ENCODE peak calls at places on chromosomes 16 and 17, in six cellular contexts. T, I, V, K, H and O are unnamed samples.

GRCh38 chr17:75688209-75688771 is 21.2 kb downstream of the SAP30BP start:
- DNase-seq in K (no peak), V (peak; percentile 78), I (no peak), H (no peak), T (no peak), O (no peak)

GRCh38 chr17:75571197-75571884 is 16.3 kb upstream of the MYO15B start:
- DNase-seq in K (no peak), H (peak; percentile 76), T (peak; percentile 95), I (no peak), V (peak; percentile 24), O (no peak)

GRCh38 chr17:45261577-45262515 is at the start of gene SPATA32:
- DNase-seq in T (peak; percentile 85), H (peak; percentile 84), V (no peak), I (no peak), K (no peak), O (no peak)

GRCh38 chr16:87733190-87733589 is 32.6 kb downstream of the KLHDC4 start:
- DNase-seq in I (no peak), H (no peak), V (no peak), T (no peak), K (no peak), O (no peak)

GRCh38 chr16:65547799-65548446 is 426.1 kb upstream of the CDH11 start:
- DNase-seq in I (peak; percentile 27), V (peak; percentile 97), K (no peak), T (no peak), H (no peak), O (no peak)

GRCh38 chr16:66486773-66487579 is 59.9 kb downstream of the BEAN1 start:
- DNase-seq in I (no peak), T (no peak), K (no peak), H (no peak), V (peak; percentile 93), O (no peak)

GRCh38 chr17:66414528-66415175 is 112.2 kb downstream of the PRKCA start:
- DNase-seq in T (no peak), I (no peak), K (no peak), V (no peak), H (no peak), O (no peak)

GRCh38 chr16:48041861-48042435 is 113.8 kb downstream of the ABCC12 start:
- DNase-seq in T (no peak), H (no peak), V (no peak), K (no peak), I (peak; percentile 22), O (peak; percentile 27)

GRCh38 chr16:48905632-48906031 is 295.7 kb upstream of the N4BP1 start:
- DNase-seq in I (no peak), T (no peak), H (no peak), K (no peak), V (no peak), O (no peak)

GRCh38 chr16:72990003-72990521 is 57.9 kb downstream of the ZFHX3 start:
- DNase-seq in H (no peak), I (peak; percentile 80), V (peak; percentile 78), T (peak; percentile 34), K (peak; percentile 40), O (peak; percentile 44)

GRCh38 chr16:85913688-85914422 is 14.9 kb downstream of the IRF8 start:
- DNase-seq in K (no peak), T (no peak), H (peak; percentile 74), I (no peak), V (no peak), O (no peak)

GRCh38 chr16:66551362-66551761 is 1.0 kb upstream of the CKLF start:
- DNase-seq in T (peak; percentile 63), V (peak; percentile 10), I (no peak), H (peak; percentile 60), K (peak; percentile 59), O (peak; percentile 70)

GRCh38 chr17:67422887-67423286 is 45.8 kb downstream of the PITPNC1 start:
- DNase-seq in I (no peak), H (no peak), V (no peak), K (no peak), T (no peak), O (peak; percentile 4)

GRCh38 chr17:4043862-4044261 is 79.6 kb upstream of the ATP2A3 start:
- DNase-seq in T (no peak), H (no peak), I (no peak), V (no peak), K (no peak), O (no peak)

GRCh38 chr16:23482778-23483177 is 27.5 kb downstream of the GGA2 start:
- DNase-seq in T (peak; percentile 25), V (no peak), I (no peak), H (no peak), K (no peak), O (no peak)

GRCh38 chr17:75704963-75705875 is 16.0 kb upstream of the ITGB4 start:
- DNase-seq in I (no peak), K (no peak), T (no peak), V (no peak), H (no peak), O (no peak)

GRCh38 chr17:81258292-81258691 is 19.2 kb downstream of the NDUFAF8 start:
- DNase-seq in H (no peak), I (no peak), K (no peak), T (no peak), V (no peak), O (no peak)
- TF ChIP-seq CTCF in H (no peak), I (no peak), K (no peak), T (no peak), V (no peak), O (no peak)

GRCh38 chr17:65092262-65092661 is 35.7 kb upstream of the GNA13 start:
- DNase-seq in K (peak; percentile 55), I (no peak), V (no peak), T (no peak), H (no peak), O (no peak)

GRCh38 chr17:65097110-65097509 is 40.1 kb upstream of the RGS9 start:
- DNase-seq in I (no peak), H (no peak), K (no peak), V (no peak), T (no peak), O (no peak)

GRCh38 chr17:65088621-65089385 is 32.3 kb upstream of the GNA13 start:
- DNase-seq in I (no peak), H (no peak), T (no peak), K (no peak), V (no peak), O (no peak)

GRCh38 chr17:65095465-65095864 is 38.9 kb upstream of the GNA13 start:
- DNase-seq in I (no peak), H (no peak), V (no peak), K (no peak), T (no peak), O (no peak)

DNA sequence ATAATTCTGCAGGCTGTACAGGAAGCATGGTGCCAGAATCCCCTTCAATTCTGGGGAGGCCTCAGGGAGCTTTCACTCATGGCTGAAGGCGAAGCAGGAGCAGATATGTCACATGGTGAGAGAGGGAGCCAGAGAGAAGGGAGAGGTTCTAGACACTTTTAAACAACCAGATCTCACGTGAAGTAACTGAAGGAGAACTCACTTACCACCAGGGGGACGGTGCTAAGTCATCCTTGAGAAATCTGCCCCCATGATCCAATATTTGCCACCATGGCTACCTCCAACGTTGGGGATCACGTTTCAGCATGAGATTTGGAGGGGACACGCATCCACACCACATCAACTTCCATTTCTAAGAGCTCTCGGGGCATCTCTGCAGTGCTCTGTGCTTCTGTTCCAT is 37.4 kb upstream of the GNA13 start:
- DNase-seq in I (no peak), H (no peak), T (no peak), K (no peak), V (no peak), O (no peak)
- TF ChIP-seq CTCF in I (no peak), H (no peak), T (no peak), K (no peak), V (peak; percentile 25), O (no peak)

GRCh38 chr17:40560592-40561293 is 4.5 kb downstream of the CCR7 start:
- DNase-seq in V (peak; percentile 49), T (peak; percentile 81), H (no peak), K (no peak), I (no peak), O (peak; percentile 49)
- TF ChIP-seq CTCF in V (no peak), T (no peak), H (no peak), K (no peak), I (peak; percentile 47), O (no peak)

GRCh38 chr17:9179602-9180001 is 158.3 kb downstream of the NTN1 start:
- DNase-seq in K (no peak), H (no peak), V (no peak), I (no peak), T (no peak), O (no peak)
- TF ChIP-seq CTCF in K (no peak), H (no peak), V (no peak), I (no peak), T (no peak), O (no peak)

GRCh38 chr17:29194669-29195068 is 14.5 kb upstream of the MYO18A start:
- DNase-seq in T (no peak), V (no peak), K (no peak), H (no peak), I (no peak), O (no peak)
- TF ChIP-seq CTCF in T (no peak), V (no peak), K (no peak), H (no peak), I (no peak), O (no peak)

GRCh38 chr17:47717261-47717697 is 15.8 kb upstream of the TBX21 start:
- DNase-seq in V (no peak), I (no peak), K (no peak), H (no peak), T (no peak), O (no peak)
- TF ChIP-seq CTCF in V (peak; percentile 49), I (no peak), K (peak; percentile 27), H (peak; percentile 35), T (peak; percentile 55), O (peak; percentile 51)

DNA sequence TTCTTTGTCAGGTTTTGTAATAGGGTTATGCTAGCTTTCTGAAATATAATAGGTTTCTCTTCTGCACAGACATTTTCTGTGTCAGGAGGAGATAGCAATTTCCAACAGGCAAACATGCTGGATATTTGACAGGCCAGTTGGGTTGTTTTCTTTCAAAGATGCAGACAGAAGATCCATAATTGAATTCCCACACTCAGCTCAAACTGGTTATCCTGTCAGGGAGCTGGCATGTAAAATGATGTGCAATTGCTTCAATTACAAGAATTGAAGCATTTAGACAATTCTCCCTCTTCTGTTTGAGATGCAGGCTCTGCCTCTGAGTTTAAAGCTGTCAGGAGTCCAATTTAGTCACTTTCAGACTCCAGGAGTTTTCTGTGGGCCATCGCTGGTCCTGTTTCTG is 146.2 kb upstream of the ZKSCAN2 start:
- DNase-seq in I (no peak), V (no peak), T (no peak), H (no peak), K (no peak), O (no peak)
- TF ChIP-seq CTCF in I (no peak), V (no peak), T (no peak), H (no peak), K (no peak), O (no peak)